ENCODE peak calls at places on chromosomes 4 and X, in ten cellular contexts. M, J, U, B, Q, I, Z, N, S and A are unnamed samples.

GRCh38 chr4:41339812-41340809 is 83.4 kb downstream of the UCHL1 start:
- DNase-seq in M (no peak), J (no peak), U (peak), B (no peak), Q (no peak), I (no peak), Z (no peak), N (peak), S (peak), A (peak)

GRCh38 chr4:3035249-3035648 is 39.1 kb downstream of the HTT-AS start:
- DNase-seq in M (no peak), J (no peak), U (no peak), B (no peak), Q (no peak), I (no peak), Z (no peak), N (no peak), S (no peak), A (no peak)

GRCh38 chr4:102399021-102399420 is 53.7 kb upstream of the SLC39A8 start:
- DNase-seq in M (no peak), J (no peak), U (no peak), B (no peak), Q (no peak), I (no peak), Z (no peak), N (no peak), S (no peak), A (no peak)

GRCh38 chr4:52019941-52020657 is at the start of gene LRRC66:
- DNase-seq in M (no peak), J (peak), U (no peak), B (no peak), Q (peak), I (no peak), Z (no peak), N (no peak), S (no peak), A (no peak)

GRCh38 chr4:61605971-61606370 is 405.8 kb downstream of the ADGRL3 start:
- DNase-seq in M (no peak), J (no peak), U (no peak), B (no peak), Q (no peak), I (no peak), Z (no peak), N (no peak), S (no peak), A (no peak)

GRCh38 chr4:81922271-81922775 is 450.6 kb upstream of the RASGEF1B start:
- DNase-seq in M (no peak), J (no peak), U (no peak), B (no peak), Q (no peak), I (no peak), Z (no peak), N (no peak), S (no peak), A (no peak)

GRCh38 chr4:160129439-160129838 is 1026.6 kb downstream of the RAPGEF2 start:
- DNase-seq in M (no peak), J (no peak), U (no peak), B (no peak), Q (no peak), I (no peak), Z (no peak), N (no peak), S (no peak), A (no peak)

GRCh38 chr4:56637791-56638190 is 43.3 kb downstream of the HOPX start:
- DNase-seq in M (no peak), J (no peak), U (no peak), B (no peak), Q (no peak), I (no peak), Z (no peak), N (no peak), S (no peak), A (no peak)

GRCh38 chr4:54077812-54078211 is 13.4 kb upstream of the CHIC2 start:
- DNase-seq in M (no peak), J (no peak), U (no peak), B (no peak), Q (no peak), I (no peak), Z (no peak), N (peak), S (no peak), A (no peak)

GRCh38 chrX:37371578-37371981 is 22.4 kb downstream of the PRRG1 start:
- DNase-seq in M (no peak), J (no peak), U (no peak), B (no peak), Q (no peak), I (no peak), Z (no peak), N (peak), S (peak), A (peak)

GRCh38 chr4:17166954-17167353 is 268.5 kb upstream of the LDB2 start:
- DNase-seq in M (no peak), J (no peak), U (no peak), B (peak), Q (no peak), I (no peak), Z (no peak), N (no peak), S (peak), A (no peak)

GRCh38 chr4:3720461-3720860 is 45.7 kb upstream of the ADRA2C start:
- DNase-seq in M (no peak), J (no peak), U (no peak), B (no peak), Q (no peak), I (no peak), Z (no peak), N (no peak), S (no peak), A (no peak)